ENCODE peak calls at places on chromosomes 16 and 17, in ten cellular contexts. R, H, W, O, T, M, U, I, X and V are unnamed samples.

GRCh38 chr17:67390006-67390645 is 13.0 kb downstream of the PITPNC1 start:
- DNase-seq in T (no peak), I (no peak), H (no peak), U (no peak), W (no peak), O (no peak), X (no peak), M (no peak), R (no peak), V (no peak)

GRCh38 chr17:81230043-81230820 is 7.5 kb upstream of the CEP131 start:
- DNase-seq in W (no peak), M (no peak), T (no peak), U (no peak), O (no peak), I (peak; percentile 46), H (no peak), X (no peak), R (no peak), V (no peak)

GRCh38 chr17:48278755-48279491 is 151.1 kb downstream of the SKAP1 start:
- DNase-seq in X (peak; percentile 38), I (no peak), O (no peak), T (no peak), W (no peak), R (no peak), U (peak; percentile 59), H (no peak), M (no peak), V (no peak)

GRCh38 chr16:56847173-56847948 is 17.6 kb upstream of the SLC12A3 start:
- DNase-seq in M (peak; percentile 68), T (no peak), U (peak; percentile 53), R (peak; percentile 41), H (no peak), X (no peak), O (no peak), I (no peak), W (no peak), V (no peak)

GRCh38 chr16:75764154-75764768 is 38.0 kb upstream of the CPHXL start:
- DNase-seq in X (peak; percentile 60), M (peak; percentile 46), W (no peak), T (peak; percentile 60), R (peak; percentile 64), O (no peak), H (no peak), I (peak; percentile 36), U (peak; percentile 83), V (no peak)

GRCh38 chr16:50284131-50284911 is 18.0 kb downstream of the ADCY7 start:
- DNase-seq in O (peak; percentile 42), W (peak; percentile 65), H (no peak), I (no peak), R (no peak), X (peak; percentile 46), U (peak; percentile 61), M (no peak), T (no peak), V (no peak)

GRCh38 chr16:12874135-12874534 is 27.3 kb upstream of the SHISA9 start:
- DNase-seq in M (no peak), R (no peak), I (peak; percentile 41), T (no peak), W (no peak), H (no peak), X (no peak), O (no peak), U (no peak), V (no peak)

GRCh38 chr17:73820686-73821448 is 176.6 kb upstream of the SDK2 start:
- DNase-seq in O (no peak), W (peak; percentile 51), U (no peak), R (no peak), T (peak; percentile 94), H (no peak), X (peak; percentile 37), I (no peak), M (no peak), V (no peak)

GRCh38 chr17:80724723-80725388 is 180.2 kb downstream of the RPTOR start:
- DNase-seq in O (no peak), W (no peak), U (no peak), M (peak; percentile 49), T (no peak), X (no peak), I (peak; percentile 31), R (peak; percentile 36), H (no peak), V (no peak)

GRCh38 chr16:77434365-77435239 is at the start of gene ADAMTS18:
- DNase-seq in O (no peak), W (no peak), I (no peak), U (no peak), X (no peak), T (peak; percentile 66), R (no peak), H (no peak), M (no peak), V (no peak)

GRCh38 chr17:63843387-63844292 is 1.2 kb upstream of the SMARCD2 start:
- DNase-seq in O (peak; percentile 53), X (no peak), W (peak; percentile 51), M (peak; percentile 77), R (peak; percentile 61), T (no peak), I (peak; percentile 26), H (no peak), U (peak; percentile 72), V (no peak)

GRCh38 chr16:56294599-56294998 is 103.3 kb downstream of the GNAO1 start:
- DNase-seq in M (no peak), T (no peak), O (no peak), U (no peak), I (no peak), W (no peak), X (no peak), R (no peak), H (no peak), V (no peak)

DNA sequence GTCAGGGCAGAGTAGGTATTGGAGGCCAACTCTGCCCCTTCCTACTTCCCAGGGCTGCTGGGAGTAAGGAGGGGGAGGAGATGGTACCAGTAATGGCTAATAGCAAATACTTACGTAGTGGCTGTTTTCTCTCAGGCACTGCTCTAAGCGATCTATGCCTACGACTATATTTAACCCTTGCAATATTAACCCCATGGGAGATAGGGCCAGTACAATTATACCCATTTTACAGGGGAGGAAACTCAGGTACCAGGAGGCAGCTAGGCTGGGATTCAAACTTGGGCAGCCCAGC is 50.6 kb downstream of the RMI2 start:
- DNase-seq in W (no peak), I (no peak), U (no peak), O (no peak), R (no peak), X (no peak), H (no peak), T (no peak), M (no peak), V (no peak)
- TF ChIP-seq CTCF in W (no peak), I (no peak), U (no peak), O (no peak), R (no peak), X (no peak), H (no peak), T (no peak), M (no peak), V (no peak)

GRCh38 chr16:17578921-17579876 is 108.4 kb upstream of the XYLT1 start:
- DNase-seq in I (peak; percentile 61), W (peak; percentile 28), O (no peak), H (peak; percentile 73), U (peak; percentile 82), T (peak; percentile 89), R (peak; percentile 82), X (peak; percentile 77), M (peak; percentile 35), V (no peak)
- TF ChIP-seq CTCF in I (peak; percentile 78), W (peak; percentile 69), O (peak; percentile 88), H (peak; percentile 88), U (peak; percentile 77), T (peak; percentile 92), R (peak; percentile 95), X (peak; percentile 79), M (peak; percentile 23), V (peak; percentile 83)

DNA sequence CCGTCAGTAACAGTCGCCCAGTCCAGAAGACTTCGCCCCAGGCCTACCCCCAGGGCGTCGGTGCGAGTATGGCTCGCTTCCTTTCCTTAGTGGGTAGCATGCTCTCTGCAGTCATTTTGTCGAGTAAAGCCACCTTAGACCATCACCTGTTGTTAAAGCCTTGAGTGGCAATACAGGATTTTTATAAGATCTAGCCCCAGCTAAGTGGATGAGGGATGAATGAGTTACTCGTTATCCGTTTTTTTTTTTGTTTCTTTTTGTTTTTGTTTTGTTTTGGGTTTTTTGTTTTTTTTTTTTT is 322 bp upstream of the KLHL11 start:
- DNase-seq in W (no peak), O (no peak), H (no peak), U (no peak), I (no peak), X (no peak), M (no peak), T (no peak), R (no peak), V (no peak)
- TF ChIP-seq CTCF in W (no peak), O (peak; percentile 19), H (no peak), U (no peak), I (no peak), X (no peak), M (no peak), T (no peak), R (no peak), V (no peak)

DNA sequence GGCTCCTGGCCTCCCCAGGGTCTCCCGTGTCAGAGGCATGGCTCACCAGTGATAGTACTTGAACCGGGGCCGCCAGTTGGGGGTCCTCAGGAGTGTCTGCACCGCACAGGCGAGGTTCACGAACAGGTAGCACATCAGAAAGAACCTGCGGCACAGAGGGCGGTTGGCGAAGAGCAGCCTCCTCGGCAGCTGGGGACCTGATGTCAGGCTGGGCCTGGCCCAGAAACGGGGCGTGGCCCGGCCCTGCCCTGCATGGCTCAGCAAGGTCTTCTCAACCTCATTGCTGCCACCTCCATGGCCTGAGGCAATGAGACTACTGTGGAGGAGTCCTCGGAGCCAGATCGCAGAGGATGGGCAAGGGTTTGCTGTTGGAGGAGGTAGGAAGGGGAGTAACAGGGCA is 4.1 kb upstream of the LCAT start:
- DNase-seq in I (no peak), T (no peak), O (no peak), X (no peak), H (no peak), R (no peak), U (no peak), W (no peak), M (no peak), V (no peak)
- TF ChIP-seq CTCF in I (no peak), T (no peak), O (no peak), X (no peak), H (no peak), R (no peak), U (no peak), W (no peak), M (no peak), V (no peak)